ENCODE peak calls at places on chromosomes 5 and 9, in seven cellular contexts. One of them, this sample, is unnamed. For H3K79me2 and H3K9me2, the result is how much of the 10 kb centered on the place peaks cover.

GRCh38 chr5:143025971-143026370 is 255.8 kb downstream of the ARHGAP26 start:
- DNase-seq in HCT116: no peak
- DNase-seq in PC-3: peak
- DNase-seq in GM23338: no peak
- DNase-seq in MM.1S: no peak
- DNase-seq in PC-9: no peak
- DNase-seq in GM23248: no peak
- DNase-seq in this sample: no peak

GRCh38 chr9:124010665-124011321 is 775 bp upstream of the LHX2 start:
- DNase-seq in HCT116: no peak
- DNase-seq in PC-3: peak
- DNase-seq in GM23338: peak
- DNase-seq in MM.1S: no peak
- DNase-seq in PC-9: no peak
- DNase-seq in GM23248: peak
- DNase-seq in this sample: no peak

GRCh38 chr5:177438468-177438867 is 8.1 kb upstream of the PRR7 start:
- DNase-seq in HCT116: no peak
- DNase-seq in PC-3: no peak
- DNase-seq in GM23338: no peak
- DNase-seq in MM.1S: no peak
- DNase-seq in PC-9: no peak
- DNase-seq in GM23248: no peak
- DNase-seq in this sample: no peak

GRCh38 chr9:27195191-27195590 is 86.2 kb downstream of the TEK start:
- DNase-seq in HCT116: no peak
- DNase-seq in PC-3: no peak
- DNase-seq in GM23338: no peak
- DNase-seq in MM.1S: no peak
- DNase-seq in PC-9: no peak
- DNase-seq in GM23248: peak
- DNase-seq in this sample: no peak

GRCh38 chr5:30874234-30875034 is 319.1 kb upstream of the CDH6 start:
- DNase-seq in HCT116: no peak
- DNase-seq in PC-3: no peak
- DNase-seq in GM23338: no peak
- DNase-seq in MM.1S: no peak
- DNase-seq in PC-9: no peak
- DNase-seq in GM23248: no peak
- DNase-seq in this sample: no peak

GRCh38 chr9:119677811-119678530 is 308.7 kb upstream of the BRINP1 start:
- DNase-seq in HCT116: no peak
- DNase-seq in PC-3: no peak
- DNase-seq in GM23338: no peak
- DNase-seq in MM.1S: no peak
- DNase-seq in PC-9: no peak
- DNase-seq in GM23248: no peak
- DNase-seq in this sample: no peak

GRCh38 chr9:113963017-113963620 is 87.0 kb downstream of the ZNF618 start:
- DNase-seq in HCT116: peak
- DNase-seq in PC-3: peak
- DNase-seq in GM23338: peak
- DNase-seq in MM.1S: peak
- DNase-seq in PC-9: no peak
- DNase-seq in GM23248: peak
- DNase-seq in this sample: peak

GRCh38 chr5:50440651-50441478 is at the start of gene EMB:
- DNase-seq in HCT116: peak
- DNase-seq in PC-3: peak
- DNase-seq in GM23338: peak
- DNase-seq in MM.1S: peak
- DNase-seq in PC-9: peak
- DNase-seq in GM23248: peak
- DNase-seq in this sample: peak

GRCh38 chr9:89274838-89275237 is 36.2 kb upstream of the CKS2 start:
- DNase-seq in HCT116: no peak
- DNase-seq in PC-3: no peak
- DNase-seq in GM23338: no peak
- DNase-seq in MM.1S: no peak
- DNase-seq in PC-9: no peak
- DNase-seq in GM23248: peak
- DNase-seq in this sample: no peak

GRCh38 chr5:142770650-142771609 is 753 bp downstream of the ARHGAP26 start:
- DNase-seq in HCT116: no peak
- DNase-seq in PC-3: peak
- DNase-seq in GM23338: peak
- DNase-seq in MM.1S: peak
- DNase-seq in PC-9: peak
- DNase-seq in GM23248: peak
- DNase-seq in this sample: peak

GRCh38 chr5:149422429-149423286 is 43.6 kb upstream of the IL17B start:
- DNase-seq in HCT116: no peak
- DNase-seq in PC-3: no peak
- DNase-seq in GM23338: peak
- DNase-seq in MM.1S: no peak
- DNase-seq in PC-9: no peak
- DNase-seq in GM23248: peak
- DNase-seq in this sample: peak

GRCh38 chr5:139635606-139636206 is 12.4 kb upstream of the CXXC5 start:
- DNase-seq in HCT116: no peak
- DNase-seq in PC-3: peak
- DNase-seq in GM23338: peak
- DNase-seq in MM.1S: peak
- DNase-seq in PC-9: peak
- DNase-seq in GM23248: peak
- DNase-seq in this sample: peak

GRCh38 chr5:88884435-88884877 is 1.5 kb upstream of the MEF2C start:
- DNase-seq in HCT116: no peak
- DNase-seq in PC-3: no peak
- DNase-seq in GM23338: no peak
- DNase-seq in MM.1S: peak
- DNase-seq in PC-9: no peak
- DNase-seq in GM23248: peak
- DNase-seq in this sample: no peak

GRCh38 chr5:67038817-67039603 is 157.6 kb downstream of the CD180 start:
- DNase-seq in HCT116: no peak
- DNase-seq in PC-3: peak
- DNase-seq in GM23338: no peak
- DNase-seq in MM.1S: no peak
- DNase-seq in PC-9: no peak
- DNase-seq in GM23248: peak
- DNase-seq in this sample: no peak

DNA sequence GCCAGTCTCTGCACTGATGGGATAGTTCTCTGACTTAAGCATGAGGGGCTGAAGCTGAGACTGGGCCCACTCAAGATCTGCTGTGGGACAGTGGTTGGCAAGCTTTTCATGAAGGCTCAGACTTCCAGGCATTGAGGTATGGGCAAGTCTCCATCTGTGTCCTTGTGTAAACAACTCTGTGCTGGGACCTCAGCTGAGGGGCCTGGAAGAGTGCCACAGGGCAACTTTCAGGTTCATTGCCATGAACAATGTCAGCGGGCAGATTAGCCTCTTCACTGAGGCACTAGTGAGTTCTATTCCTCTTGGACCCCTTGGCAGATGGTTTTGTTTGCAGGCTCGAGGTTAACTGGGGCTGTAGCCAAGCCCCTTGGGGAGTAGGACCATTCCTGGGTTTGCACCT is 127.1 kb downstream of the MRPS30 start:
- DNase-seq in HCT116: no peak
- DNase-seq in PC-3: no peak
- DNase-seq in GM23338: no peak
- DNase-seq in MM.1S: no peak
- DNase-seq in PC-9: no peak
- DNase-seq in GM23248: no peak
- DNase-seq in this sample: no peak
- TF ChIP-seq EZH2 in HCT116: no peak
- TF ChIP-seq EZH2 in PC-3: no peak
- TF ChIP-seq EZH2 in GM23338: no peak
- TF ChIP-seq EZH2 in MM.1S: no peak
- TF ChIP-seq EZH2 in PC-9: no peak
- TF ChIP-seq EZH2 in GM23248: no peak
- TF ChIP-seq EZH2 in this sample: no peak

GRCh38 chr9:131691969-131692611 is 47.8 kb downstream of the RAPGEF1 start:
- DNase-seq in HCT116: no peak
- DNase-seq in PC-3: no peak
- DNase-seq in GM23338: no peak
- DNase-seq in MM.1S: no peak
- DNase-seq in PC-9: no peak
- DNase-seq in GM23248: no peak
- DNase-seq in this sample: no peak

GRCh38 chr9:131693163-131693562 is 46.7 kb downstream of the RAPGEF1 start:
- DNase-seq in HCT116: no peak
- DNase-seq in PC-3: no peak
- DNase-seq in GM23338: no peak
- DNase-seq in MM.1S: no peak
- DNase-seq in PC-9: no peak
- DNase-seq in GM23248: no peak
- DNase-seq in this sample: no peak

GRCh38 chr9:131692612-131692976 is 47.3 kb downstream of the RAPGEF1 start:
- DNase-seq in HCT116: no peak
- DNase-seq in PC-3: no peak
- DNase-seq in GM23338: no peak
- DNase-seq in MM.1S: no peak
- DNase-seq in PC-9: no peak
- DNase-seq in GM23248: no peak
- DNase-seq in this sample: no peak

GRCh38 chr9:131695366-131696162 is 44.3 kb downstream of the RAPGEF1 start:
- DNase-seq in HCT116: no peak
- DNase-seq in PC-3: no peak
- DNase-seq in GM23338: no peak
- DNase-seq in MM.1S: no peak
- DNase-seq in PC-9: no peak
- DNase-seq in GM23248: no peak
- DNase-seq in this sample: no peak

DNA sequence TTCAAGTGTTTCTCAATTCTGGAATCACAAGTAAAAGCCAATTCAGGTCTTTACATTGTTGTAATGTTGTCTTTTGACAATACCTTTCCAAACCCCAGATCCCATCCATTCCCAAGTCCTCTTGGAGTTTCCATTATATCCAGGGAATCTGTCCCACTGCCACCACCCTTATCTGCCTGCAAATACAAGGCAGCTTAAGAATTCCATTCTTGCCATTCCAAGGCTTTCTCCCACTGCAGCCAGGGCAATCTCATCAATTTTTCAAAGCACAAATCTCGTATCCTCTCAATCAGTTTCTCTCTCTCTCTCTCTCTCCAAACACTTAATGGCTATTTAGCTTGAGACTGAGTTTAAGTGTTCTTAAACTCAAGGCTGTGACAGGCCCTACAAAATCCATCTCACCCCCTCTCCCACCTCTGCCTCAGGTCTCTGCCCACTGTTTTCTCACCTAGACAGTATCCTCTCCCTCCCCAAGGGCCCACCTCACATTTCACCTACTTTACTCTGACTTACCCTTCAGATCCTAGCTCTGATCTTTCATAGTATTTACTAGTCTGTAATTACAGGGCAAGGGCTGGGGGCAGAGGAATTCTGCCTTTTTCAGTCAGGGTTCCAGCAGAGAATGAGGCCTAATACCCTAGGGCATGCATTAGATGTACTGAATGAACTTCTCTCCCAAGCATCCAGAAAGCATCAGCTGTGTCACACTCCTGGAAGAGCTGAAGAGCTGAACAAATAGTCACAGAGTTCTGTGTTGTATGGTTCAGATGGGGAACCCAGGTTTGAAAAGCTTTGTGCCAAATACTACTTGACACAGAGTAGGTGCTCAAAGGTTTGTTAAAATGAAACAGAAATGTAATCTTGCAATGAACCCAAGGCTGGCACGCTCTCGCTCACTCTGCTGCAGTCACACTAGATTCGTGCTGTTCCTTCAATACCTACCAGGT is 46.0 kb downstream of the RAPGEF1 start:
- DNase-seq in HCT116: no peak
- DNase-seq in PC-3: no peak
- DNase-seq in GM23338: peak
- DNase-seq in MM.1S: no peak
- DNase-seq in PC-9: no peak
- DNase-seq in GM23248: no peak
- DNase-seq in this sample: no peak
- H3K79me2 ChIP-seq in HCT116: under half
- H3K79me2 ChIP-seq in PC-3: under half
- H3K79me2 ChIP-seq in GM23338: half or more
- H3K79me2 ChIP-seq in MM.1S: half or more
- H3K79me2 ChIP-seq in PC-9: under half
- H3K79me2 ChIP-seq in GM23248: half or more
- H3K79me2 ChIP-seq in this sample: half or more

GRCh38 chr9:73131376-73131775 is 20.3 kb upstream of the ANXA1 start:
- DNase-seq in HCT116: no peak
- DNase-seq in PC-3: no peak
- DNase-seq in GM23338: no peak
- DNase-seq in MM.1S: no peak
- DNase-seq in PC-9: no peak
- DNase-seq in GM23248: peak
- DNase-seq in this sample: no peak

GRCh38 chr9:73132034-73132776 is 19.5 kb upstream of the ANXA1 start:
- DNase-seq in HCT116: no peak
- DNase-seq in PC-3: peak
- DNase-seq in GM23338: peak
- DNase-seq in MM.1S: peak
- DNase-seq in PC-9: peak
- DNase-seq in GM23248: peak
- DNase-seq in this sample: peak

GRCh38 chr9:73133921-73134407 is 17.7 kb upstream of the ANXA1 start:
- DNase-seq in HCT116: no peak
- DNase-seq in PC-3: peak
- DNase-seq in GM23338: no peak
- DNase-seq in MM.1S: peak
- DNase-seq in PC-9: no peak
- DNase-seq in GM23248: peak
- DNase-seq in this sample: peak

GRCh38 chr9:73133042-73133651 is 18.5 kb upstream of the ANXA1 start:
- DNase-seq in HCT116: no peak
- DNase-seq in PC-3: no peak
- DNase-seq in GM23338: no peak
- DNase-seq in MM.1S: peak
- DNase-seq in PC-9: no peak
- DNase-seq in GM23248: peak
- DNase-seq in this sample: no peak

GRCh38 chr9:73129941-73130695 is 21.5 kb upstream of the ANXA1 start:
- DNase-seq in HCT116: no peak
- DNase-seq in PC-3: no peak
- DNase-seq in GM23338: no peak
- DNase-seq in MM.1S: no peak
- DNase-seq in PC-9: no peak
- DNase-seq in GM23248: no peak
- DNase-seq in this sample: no peak
- H3K9me2 ChIP-seq in HCT116: under half
- H3K9me2 ChIP-seq in PC-3: under half
- H3K9me2 ChIP-seq in GM23338: under half
- H3K9me2 ChIP-seq in MM.1S: under half
- H3K9me2 ChIP-seq in PC-9: under half
- H3K9me2 ChIP-seq in GM23248: under half
- H3K9me2 ChIP-seq in this sample: under half

DNA sequence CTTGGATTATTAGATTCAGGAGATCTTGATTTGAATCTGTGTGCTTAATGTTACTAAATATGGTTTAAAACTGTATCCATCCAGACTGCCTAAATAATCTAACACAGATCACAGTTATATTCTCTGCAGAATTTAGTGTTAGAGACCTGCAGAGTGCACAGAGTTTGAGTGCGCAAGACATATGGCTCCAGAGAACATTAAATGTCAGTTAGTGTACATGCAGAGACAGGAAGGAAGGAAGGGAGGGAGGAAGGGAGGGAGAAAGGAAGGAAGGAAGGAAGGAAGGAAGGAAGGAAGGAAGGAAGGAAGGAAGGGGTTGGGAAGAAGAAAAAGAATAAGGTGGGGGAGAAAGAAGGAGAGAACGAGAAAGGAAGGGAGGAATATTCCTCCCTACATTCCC is 210.0 kb upstream of the COX7C start:
- DNase-seq in HCT116: no peak
- DNase-seq in PC-3: no peak
- DNase-seq in GM23338: no peak
- DNase-seq in MM.1S: no peak
- DNase-seq in PC-9: no peak
- DNase-seq in GM23248: no peak
- DNase-seq in this sample: no peak
- TF ChIP-seq EZH2 in HCT116: no peak
- TF ChIP-seq EZH2 in PC-3: no peak
- TF ChIP-seq EZH2 in GM23338: no peak
- TF ChIP-seq EZH2 in MM.1S: no peak
- TF ChIP-seq EZH2 in PC-9: no peak
- TF ChIP-seq EZH2 in GM23248: no peak
- TF ChIP-seq EZH2 in this sample: no peak

This sample was measured in hepatocyte.